ENCODE peak calls at places on chromosome 2, in four cellular contexts. L, V, A and P are unnamed samples.

GRCh38 chr2:47321411-47322031 is 81.4 kb upstream of the MSH2 start:
- DNase-seq in L (no peak), V (peak), A (no peak), P (no peak)

GRCh38 chr2:140714586-140714985 is 1416.2 kb downstream of the LRP1B start:
- DNase-seq in L (no peak), A (no peak), V (no peak), P (peak)

GRCh38 chr2:10317646-10318045 is 14.9 kb downstream of the HPCAL1 start:
- DNase-seq in A (no peak), L (no peak), V (no peak), P (no peak)

GRCh38 chr2:144449028-144449406 is 70.9 kb downstream of the ZEB2 start:
- DNase-seq in L (no peak), A (no peak), V (no peak), P (no peak)

GRCh38 chr2:151861171-151861570 is 33.0 kb upstream of the ARL5A start:
- DNase-seq in L (no peak), A (no peak), V (no peak), P (no peak)

GRCh38 chr2:235594041-235594440 is 100.2 kb downstream of the AGAP1 start:
- DNase-seq in A (no peak), L (no peak), V (peak), P (no peak)

GRCh38 chr2:241774419-241775222 is 2.0 kb upstream of the GAL3ST2 start:
- DNase-seq in L (peak), V (peak), A (peak), P (peak)

GRCh38 chr2:20985061-20985460 is 58.8 kb downstream of the APOB start:
- DNase-seq in L (no peak), V (no peak), A (no peak), P (no peak)

GRCh38 chr2:179239838-179240237 is 24.8 kb downstream of the SESTD1 start:
- DNase-seq in L (no peak), A (no peak), V (no peak), P (no peak)

GRCh38 chr2:237686659-237687136 is 59.3 kb downstream of the LRRFIP1 start:
- DNase-seq in A (no peak), V (no peak), L (no peak), P (no peak)

GRCh38 chr2:45709137-45709536 is 57.7 kb downstream of the PRKCE start:
- DNase-seq in A (no peak), L (no peak), V (no peak), P (no peak)

GRCh38 chr2:133568172-133568571 is at the start of gene NCKAP5:
- DNase-seq in A (no peak), V (peak), L (no peak), P (peak)
- H3K4me3 ChIP-seq in A (no peak), V (peak), L (no peak), P (peak)

GRCh38 chr2:64023485-64024258 is 4.4 kb upstream of the VPS54 start:
- DNase-seq in V (no peak), L (no peak), A (no peak), P (no peak)
- TF ChIP-seq CTCF in V (no peak), L (no peak), A (no peak), P (no peak)

GRCh38 chr2:230850358-230850658 is 14.4 kb upstream of the ITM2C start:
- DNase-seq in A (no peak), L (no peak), V (no peak), P (no peak)
- H3K4me3 ChIP-seq in A (no peak), L (no peak), V (no peak), P (no peak)

GRCh38 chr2:1591978-1592907 is 152.1 kb downstream of the PXDN start:
- DNase-seq in V (peak), L (no peak), A (peak), P (peak)
- TF ChIP-seq CTCF in V (peak), L (no peak), A (peak), P (peak)

GRCh38 chr2:64817453-64817852 is 163.7 kb upstream of the SERTAD2 start:
- DNase-seq in V (no peak), L (no peak), A (no peak), P (no peak)

GRCh38 chr2:64818650-64819032 is 164.9 kb upstream of the SERTAD2 start:
- DNase-seq in A (no peak), V (no peak), L (no peak), P (no peak)

GRCh38 chr2:64820901-64821300 is 167.2 kb upstream of the SERTAD2 start:
- DNase-seq in A (no peak), L (no peak), V (no peak), P (no peak)

GRCh38 chr2:64819774-64820688 is 166.3 kb upstream of the SERTAD2 start:
- DNase-seq in V (no peak), L (peak), A (no peak), P (no peak)

GRCh38 chr2:64819371-64819770 is 165.7 kb upstream of the SERTAD2 start:
- DNase-seq in L (no peak), V (no peak), A (no peak), P (no peak)
- H3K4me3 ChIP-seq in L (peak), V (no peak), A (no peak), P (no peak)

GRCh38 chr2:199488772-199489400 is 31.1 kb upstream of the SATB2 start:
- DNase-seq in L (no peak), A (no peak), V (peak), P (peak)

GRCh38 chr2:199485732-199486335 is 28.1 kb upstream of the SATB2 start:
- DNase-seq in V (peak), A (no peak), L (no peak), P (peak)

GRCh38 chr2:199490049-199490448 is 32.3 kb upstream of the SATB2 start:
- DNase-seq in L (no peak), A (no peak), V (no peak), P (no peak)

GRCh38 chr2:199480966-199481365 is 23.2 kb upstream of the SATB2 start:
- DNase-seq in L (no peak), V (no peak), A (no peak), P (no peak)

DNA sequence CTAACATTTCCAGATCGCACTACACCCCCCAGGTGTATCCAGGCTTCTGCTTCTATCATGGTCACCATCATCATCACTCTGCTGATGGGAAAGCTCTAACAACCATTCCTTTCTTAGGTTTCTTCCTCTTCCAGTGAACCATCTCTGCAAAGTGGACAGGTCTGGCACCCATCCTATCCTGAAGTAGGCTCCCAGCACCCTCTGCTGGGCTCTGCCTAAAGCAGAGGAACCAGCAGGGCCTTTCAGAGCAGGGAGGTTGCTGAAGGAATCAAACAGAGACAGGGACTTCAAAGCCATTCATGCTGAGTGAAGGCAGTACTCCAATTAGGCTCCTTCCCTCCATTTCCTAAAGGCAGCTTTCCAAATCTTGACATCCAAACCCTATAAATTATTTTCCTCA is 27.2 kb upstream of the SATB2 start:
- DNase-seq in V (no peak), L (no peak), A (no peak), P (no peak)
- TF ChIP-seq CTCF in V (peak), L (no peak), A (no peak), P (peak)